ENCODE peak calls at places on chromosomes 16 and 17, in ten cellular contexts. Z is OCI-LY7; J is stimulated activated naive CD4-positive, alpha-beta T cell; C is fibroblast of pulmonary artery; N is LHCN-M2; U is activated T-helper 9 cell treated with anti-CD3 and anti-CD28 coated beads, Interleukin-2, amount 50 U/mL, for 16 hours; V is foreskin fibroblast; K is tibial nerve; X is cardiac fibroblast; B is activated CD4-positive, alpha-beta T cell treated with anti-CD3 and anti-CD28 coated beads for 1 hour. F is an unnamed sample.

GRCh38 chr17:35879748-35880654 is at the start of gene CCL5:
- DNase-seq in V (no peak), N (no peak), U (peak), C (peak), X (peak), K (no peak), B (peak), J (no peak), Z (peak), F (peak)

GRCh38 chr17:66834426-66834918 is 445 bp upstream of the CACNG5 start:
- DNase-seq in C (no peak), B (no peak), J (no peak), V (no peak), K (no peak), N (no peak), X (no peak), Z (no peak), U (no peak), F (no peak)

GRCh38 chr17:76492989-76493501 is 8.2 kb downstream of the RHBDF2 start:
- DNase-seq in V (peak), U (peak), C (peak), B (no peak), K (peak), N (peak), Z (peak), X (peak), J (peak), F (peak)

GRCh38 chr17:16919663-16920627 is 52.0 kb downstream of the TNFRSF13B start:
- DNase-seq in V (no peak), K (no peak), Z (no peak), U (no peak), N (no peak), C (no peak), X (no peak), J (no peak), B (no peak), F (no peak)

GRCh38 chr16:85935957-85936760 is 37.2 kb downstream of the IRF8 start:
- DNase-seq in N (no peak), Z (peak), V (no peak), K (no peak), U (peak), J (peak), B (peak), X (no peak), C (no peak), F (peak)

GRCh38 chr17:21001111-21001812 is 41.5 kb downstream of the USP22 start:
- DNase-seq in U (no peak), X (no peak), B (no peak), Z (no peak), J (no peak), N (peak), K (no peak), C (no peak), V (no peak), F (no peak)

GRCh38 chr16:59212492-59213024 is 478.4 kb upstream of the GOT2 start:
- DNase-seq in C (no peak), U (no peak), Z (no peak), B (no peak), X (no peak), V (peak), J (no peak), K (no peak), N (peak), F (no peak)

GRCh38 chr16:89343501-89344291 is 126.2 kb downstream of the ZNF778 start:
- DNase-seq in U (no peak), V (peak), K (no peak), N (peak), Z (no peak), B (no peak), J (no peak), C (no peak), X (no peak), F (no peak)

GRCh38 chr17:29977836-29978235 is 36.4 kb downstream of the EFCAB5 start:
- DNase-seq in Z (no peak), J (no peak), N (peak), V (peak), B (no peak), C (peak), U (no peak), K (no peak), X (peak), F (no peak)

GRCh38 chr17:67151717-67152116 is 93.3 kb downstream of the HELZ start:
- DNase-seq in U (no peak), C (peak), J (no peak), X (peak), Z (no peak), K (no peak), V (peak), B (no peak), N (peak), F (no peak)

GRCh38 chr17:199806-200603 is 18.6 kb upstream of the DOC2B start:
- DNase-seq in N (no peak), V (no peak), K (no peak), C (peak), U (no peak), Z (no peak), B (no peak), X (peak), J (no peak), F (no peak)

GRCh38 chr17:79360196-79360595 is 250.7 kb downstream of the RBFOX3 start:
- DNase-seq in U (no peak), C (no peak), J (no peak), K (no peak), V (no peak), Z (no peak), N (no peak), X (no peak), B (no peak), F (no peak)

GRCh38 chr17:34562387-34562786 is 17.0 kb upstream of the TMEM132E start:
- DNase-seq in U (no peak), N (no peak), B (no peak), C (no peak), K (no peak), J (peak), V (no peak), X (no peak), Z (peak), F (no peak)

GRCh38 chr17:62666061-62666800 is 38.8 kb downstream of the MRC2 start:
- DNase-seq in J (no peak), N (no peak), U (no peak), V (no peak), X (no peak), C (no peak), Z (no peak), K (no peak), B (no peak), F (no peak)

GRCh38 chr17:74860999-74861553 is 1.4 kb upstream of the GRIN2C start:
- DNase-seq in V (no peak), J (no peak), B (no peak), C (no peak), N (no peak), X (no peak), K (no peak), Z (no peak), U (no peak), F (no peak)

GRCh38 chr16:57386381-57386951 is 14.2 kb downstream of the CX3CL1 start:
- DNase-seq in K (no peak), X (peak), B (no peak), J (no peak), U (no peak), Z (no peak), V (peak), C (peak), N (peak), F (no peak)

GRCh38 chr17:31549121-31549524 is 157.6 kb downstream of the RAB11FIP4 start:
- DNase-seq in Z (peak), J (no peak), B (no peak), U (no peak), V (peak), K (no peak), X (no peak), C (no peak), N (no peak), F (no peak)

GRCh38 chr17:57531648-57532486 is 213.2 kb downstream of the CCDC182 start:
- DNase-seq in U (no peak), V (no peak), Z (no peak), B (no peak), X (no peak), N (no peak), C (no peak), J (no peak), K (no peak), F (no peak)

GRCh38 chr16:1102921-1103648 is 7.0 kb upstream of the C1QTNF8 start:
- DNase-seq in X (peak), U (peak), N (no peak), J (peak), Z (peak), K (peak), C (peak), B (peak), V (peak), F (peak)

GRCh38 chr17:2996938-2997670 is 66.3 kb downstream of the OR1D5 start:
- DNase-seq in N (no peak), J (no peak), U (no peak), B (no peak), C (no peak), Z (no peak), V (no peak), K (no peak), X (no peak), F (no peak)

GRCh38 chr16:82630219-82630618 is 3.5 kb downstream of the CDH13 start:
- DNase-seq in N (peak), J (no peak), U (no peak), B (no peak), Z (no peak), K (no peak), V (no peak), C (peak), X (no peak), F (no peak)

GRCh38 chr16:87445486-87445885 is 47.3 kb downstream of the ZCCHC14 start:
- DNase-seq in B (no peak), Z (no peak), N (no peak), V (peak), K (no peak), C (no peak), J (no peak), X (no peak), U (no peak), F (no peak)

GRCh38 chr17:55709984-55710383 is 12.7 kb downstream of the TMEM100 start:
- DNase-seq in K (no peak), X (no peak), J (no peak), V (no peak), B (no peak), U (no peak), Z (no peak), N (no peak), C (no peak), F (no peak)

GRCh38 chr17:8360751-8361150 is 15.8 kb downstream of the KRABD2 start:
- DNase-seq in U (no peak), X (no peak), Z (no peak), B (no peak), K (no peak), C (no peak), N (no peak), V (no peak), J (no peak), F (no peak)

GRCh38 chr17:46736100-46736499 is 82.4 kb downstream of the WNT3 start:
- DNase-seq in X (no peak), B (no peak), U (no peak), C (no peak), K (no peak), J (no peak), Z (peak), N (no peak), V (no peak), F (peak)

GRCh38 chr17:82350182-82351030 is 8.6 kb upstream of the TEX19 start:
- DNase-seq in B (no peak), V (peak), Z (peak), J (no peak), U (no peak), N (no peak), C (no peak), X (no peak), K (no peak), F (no peak)

GRCh38 chr16:3187798-3188674 is at the start of gene OR1F1:
- DNase-seq in N (peak), J (peak), B (no peak), K (no peak), X (peak), V (peak), C (peak), U (peak), Z (no peak), F (peak)

GRCh38 chr17:59607061-59607460 is 12.6 kb upstream of the CLTC start:
- DNase-seq in J (no peak), X (no peak), Z (no peak), U (no peak), B (no peak), K (no peak), N (no peak), C (no peak), V (no peak), F (no peak)

GRCh38 chr16:424623-425081 is 797 bp upstream of the RAB11FIP3 start:
- DNase-seq in V (peak), C (no peak), J (no peak), Z (no peak), N (no peak), U (no peak), K (peak), B (no peak), X (peak), F (no peak)

GRCh38 chr17:79628861-79629547 is 18.2 kb upstream of the RBFOX3 start:
- DNase-seq in V (no peak), K (no peak), X (no peak), J (no peak), U (no peak), C (no peak), N (no peak), B (no peak), Z (no peak), F (no peak)

GRCh38 chr17:80316927-80317705 is 56.5 kb downstream of the RNF213 start:
- DNase-seq in J (no peak), N (no peak), K (no peak), V (no peak), U (no peak), B (no peak), X (peak), Z (no peak), C (no peak), F (no peak)